ENCODE peak calls at places on chromosomes 11 and 22, in nine cellular contexts. P, B, M, C, N, A, U, F and Q are unnamed samples.

GRCh38 chr11:117731689-117732290 is 65.2 kb downstream of the DSCAML1 start:
- DNase-seq in P (no peak), B (no peak), M (no peak), C (no peak), N (no peak), A (no peak), U (no peak), F (no peak), Q (no peak)

GRCh38 chr22:37196539-37197450 is 8.7 kb upstream of the C1QTNF6 start:
- DNase-seq in P (no peak), B (peak; percentile 87), M (no peak), C (peak; percentile 94), N (peak; percentile 84), A (peak; percentile 89), U (peak; percentile 94), F (peak; percentile 93), Q (no peak)

GRCh38 chr22:40116496-40117200 is 61.1 kb upstream of the TNRC6B start:
- DNase-seq in P (no peak), B (no peak), M (no peak), C (no peak), N (no peak), A (no peak), U (no peak), F (no peak), Q (no peak)

GRCh38 chr22:22410121-22410520 is 98.4 kb downstream of the ZNF280B start:
- DNase-seq in P (no peak), B (peak; percentile 47), M (no peak), C (no peak), N (no peak), A (peak; percentile 70), U (peak; percentile 57), F (peak; percentile 61), Q (no peak)

GRCh38 chr22:39332441-39333064 is 13.1 kb upstream of the RPL3 start:
- DNase-seq in P (no peak), B (no peak), M (no peak), C (peak; percentile 80), N (no peak), A (no peak), U (peak; percentile 39), F (no peak), Q (no peak)

GRCh38 chr11:27913650-27914049 is 194.3 kb downstream of the KIF18A start:
- DNase-seq in P (no peak), B (no peak), M (no peak), C (no peak), N (peak; percentile 83), A (no peak), U (peak; percentile 61), F (no peak), Q (no peak)

GRCh38 chr11:2795491-2795991 is 90.0 kb downstream of the CDKN1C start:
- DNase-seq in P (no peak), B (no peak), M (peak; percentile 44), C (no peak), N (no peak), A (no peak), U (no peak), F (peak; percentile 50), Q (no peak)

GRCh38 chr11:120248551-120249278 is 8.8 kb downstream of the POU2F3 start:
- DNase-seq in P (no peak), B (no peak), M (no peak), C (no peak), N (peak; percentile 71), A (no peak), U (peak; percentile 27), F (no peak), Q (no peak)

GRCh38 chr22:35742342-35743100 is 24.8 kb downstream of the APOL5 start:
- DNase-seq in P (no peak), B (no peak), M (no peak), C (no peak), N (peak; percentile 89), A (peak; percentile 23), U (peak; percentile 70), F (no peak), Q (no peak)

GRCh38 chr22:35684270-35684700 is 33.4 kb upstream of the APOL5 start:
- DNase-seq in P (no peak), B (peak; percentile 26), M (peak; percentile 61), C (no peak), N (peak; percentile 16), A (peak; percentile 28), U (peak; percentile 79), F (no peak), Q (no peak)

GRCh38 chr22:17921871-17922821 is 102.2 kb downstream of the MICAL3 start:
- DNase-seq in P (peak; percentile 68), B (peak; percentile 63), M (peak; percentile 64), C (peak; percentile 46), N (peak; percentile 42), A (peak; percentile 51), U (no peak), F (no peak), Q (no peak)

GRCh38 chr11:1922411-1923113 is 3.1 kb downstream of the TNNT3 start:
- DNase-seq in P (no peak), B (peak; percentile 71), M (no peak), C (no peak), N (no peak), A (peak; percentile 54), U (no peak), F (peak; percentile 65), Q (no peak)

GRCh38 chr11:34359548-34359891 is 1.7 kb upstream of the ABTB2 start:
- DNase-seq in P (no peak), B (no peak), M (no peak), C (no peak), N (no peak), A (no peak), U (no peak), F (no peak), Q (no peak)

GRCh38 chr11:74319139-74319538 is 7.7 kb upstream of the P4HA3 start:
- DNase-seq in P (no peak), B (no peak), M (no peak), C (no peak), N (peak; percentile 94), A (no peak), U (peak; percentile 83), F (no peak), Q (no peak)

GRCh38 chr11:20688761-20689160 is 19.4 kb downstream of the NELL1 start:
- DNase-seq in P (no peak), B (no peak), M (no peak), C (no peak), N (no peak), A (no peak), U (no peak), F (no peak), Q (no peak)
- H3K4me3 ChIP-seq in P (no peak overlapping the region), B (no peak overlapping the region), M (no peak overlapping the region), C (no peak overlapping the region), N (no peak overlapping the region), A (no peak overlapping the region), U (no peak overlapping the region), F (no peak overlapping the region), Q (no peak overlapping the region)

DNA sequence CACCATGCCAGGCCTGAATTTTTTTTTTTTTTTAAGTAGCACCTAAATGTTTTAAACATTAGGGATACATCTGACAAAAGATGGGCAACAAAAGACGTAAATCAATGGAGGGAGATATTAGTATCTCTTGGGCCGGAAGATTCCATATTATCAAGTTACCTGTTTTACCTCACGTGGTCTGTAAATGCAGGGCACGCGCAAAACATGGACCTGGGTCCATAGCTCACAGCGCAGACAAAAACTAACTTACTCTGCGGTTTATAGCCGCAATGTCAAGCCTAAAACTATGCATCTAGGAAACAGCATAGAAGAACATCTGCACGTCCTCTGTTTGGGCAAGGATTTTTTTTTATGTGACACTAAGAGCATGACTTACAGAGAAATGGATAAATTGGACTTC is 31.5 kb upstream of the PANX2 start:
- DNase-seq in P (no peak), B (no peak), M (no peak), C (no peak), N (no peak), A (no peak), U (no peak), F (no peak), Q (no peak)
- H3K4me3 ChIP-seq in P (no peak overlapping the region), B (no peak overlapping the region), M (no peak overlapping the region), C (no peak overlapping the region), N (no peak overlapping the region), A (no peak overlapping the region), U (no peak overlapping the region), F (no peak overlapping the region), Q (no peak overlapping the region)

GRCh38 chr11:96342971-96343711 is at the start of gene MAML2:
- DNase-seq in P (peak; percentile 89), B (peak; percentile 92), M (peak; percentile 81), C (peak; percentile 92), N (peak; percentile 91), A (peak; percentile 93), U (peak; percentile 97), F (peak; percentile 94), Q (peak; percentile 47)

GRCh38 chr11:96340555-96340885 is 2.5 kb downstream of the MAML2 start:
- DNase-seq in P (no peak), B (no peak), M (no peak), C (no peak), N (peak; percentile 60), A (no peak), U (peak; percentile 48), F (no peak), Q (no peak)

GRCh38 chr11:96341237-96342130 is 1.5 kb downstream of the MAML2 start:
- DNase-seq in P (no peak), B (peak; percentile 44), M (peak; percentile 61), C (peak; percentile 70), N (peak; percentile 45), A (peak; percentile 53), U (peak; percentile 61), F (peak; percentile 70), Q (no peak)

GRCh38 chr11:96339704-96340554 is 3.1 kb downstream of the MAML2 start:
- DNase-seq in P (no peak), B (no peak), M (no peak), C (no peak), N (peak; percentile 72), A (no peak), U (no peak), F (no peak), Q (no peak)

DNA sequence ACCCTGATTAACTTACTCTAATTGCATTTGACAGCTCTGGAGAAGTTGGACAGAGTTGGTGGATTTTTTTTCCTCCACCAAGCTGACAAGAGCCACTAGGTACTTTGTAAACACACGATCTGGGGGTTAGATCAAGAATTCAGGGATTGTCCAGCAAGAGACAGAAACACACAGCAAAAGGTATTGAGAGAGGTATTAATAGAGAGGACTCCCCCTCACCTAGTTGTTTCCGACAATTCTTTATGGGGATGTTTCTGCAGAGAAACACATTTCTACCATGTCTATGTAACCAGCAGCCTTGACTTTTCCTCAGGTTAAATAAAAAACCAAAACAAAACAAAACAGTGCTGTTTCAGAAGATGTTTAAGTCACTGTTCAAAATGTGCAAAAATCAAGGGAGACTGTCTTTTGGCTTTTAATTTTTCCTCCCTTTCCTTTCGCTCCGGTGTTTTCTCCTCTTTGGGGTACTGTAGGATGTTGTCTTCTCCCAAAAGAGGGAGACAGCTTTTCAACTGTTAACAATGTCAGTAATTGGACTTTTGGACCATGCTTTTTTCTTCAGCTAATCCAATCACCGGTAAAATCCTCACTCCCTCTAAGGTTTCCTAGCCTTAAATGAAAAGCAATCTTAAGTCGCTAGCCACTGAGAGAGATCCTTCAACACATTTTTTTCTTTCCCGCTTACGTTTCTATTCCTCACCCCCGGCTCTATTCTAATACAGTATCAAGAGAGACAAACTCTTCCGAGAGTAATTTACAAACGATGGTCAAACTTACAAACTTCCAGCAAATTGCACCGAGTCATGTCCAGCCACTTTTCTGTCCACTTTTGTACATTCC is 644 bp downstream of the MAML2 start:
- DNase-seq in P (no peak), B (no peak), M (no peak), C (peak; percentile 45), N (peak; percentile 55), A (no peak), U (no peak), F (no peak), Q (no peak)
- H3K4me3 ChIP-seq in P (peak overlapping the region; percentile 51), B (peak overlapping the region; percentile 72), M (peak overlapping the region; percentile 48), C (peak overlapping the region; percentile 75), N (peak overlapping the region; percentile 95), A (peak overlapping the region; percentile 53), U (peak overlapping the region; percentile 73), F (peak overlapping the region; percentile 82), Q (peak overlapping the region; percentile 90)

GRCh38 chr22:43263645-43264514 is 76.9 kb upstream of the TTLL12 start:
- DNase-seq in P (no peak), B (peak; percentile 56), M (no peak), C (peak; percentile 70), N (peak; percentile 91), A (peak; percentile 62), U (peak; percentile 90), F (peak; percentile 64), Q (no peak)
- H3K4me3 ChIP-seq in P (no peak overlapping the region), B (no peak overlapping the region), M (no peak overlapping the region), C (no peak overlapping the region), N (no peak overlapping the region), A (no peak overlapping the region), U (no peak overlapping the region), F (no peak overlapping the region), Q (no peak overlapping the region)